ENCODE peak calls at places on chromosome 14, in nine cellular contexts. L, P, I, S, X, G, U, A and K are unnamed samples.

GRCh38 chr14:74314576-74314975 is 11.8 kb upstream of the ABCD4 start:
- DNase-seq in L (no peak), P (no peak), I (no peak), S (no peak), X (no peak), G (no peak), U (no peak), A (no peak), K (no peak)

GRCh38 chr14:79643132-79643531 is 568.2 kb downstream of the DIO2 start:
- DNase-seq in L (no peak), P (no peak), I (no peak), S (no peak), X (no peak), G (no peak), U (no peak), A (no peak), K (no peak)

GRCh38 chr14:21748869-21749303 is 75.3 kb upstream of the OR4E1 start:
- DNase-seq in L (no peak), P (peak), I (peak), S (peak), X (peak), G (peak), U (peak), A (peak), K (peak)

GRCh38 chr14:95467232-95467631 is 49.2 kb downstream of the SYNE3 start:
- DNase-seq in L (no peak), P (no peak), I (no peak), S (no peak), X (no peak), G (no peak), U (no peak), A (no peak), K (no peak)

GRCh38 chr14:77980475-77981321 is 180.8 kb downstream of the ADCK1 start:
- DNase-seq in L (no peak), P (no peak), I (no peak), S (no peak), X (peak), G (peak), U (peak), A (peak), K (peak)

GRCh38 chr14:57071639-57072038 is 197.1 kb downstream of the EXOC5 start:
- DNase-seq in L (no peak), P (no peak), I (no peak), S (no peak), X (no peak), G (no peak), U (no peak), A (no peak), K (no peak)

GRCh38 chr14:76090611-76091010 is 61.1 kb upstream of the GPATCH2L start:
- DNase-seq in L (peak), P (no peak), I (no peak), S (no peak), X (no peak), G (no peak), U (no peak), A (no peak), K (no peak)

GRCh38 chr14:44372807-44373497 is 134.1 kb downstream of the FSCB start:
- DNase-seq in L (no peak), P (no peak), I (no peak), S (no peak), X (no peak), G (no peak), U (no peak), A (no peak), K (no peak)

GRCh38 chr14:50225974-50226297 is 5.4 kb downstream of the SOS2 start:
- DNase-seq in L (no peak), P (no peak), I (no peak), S (no peak), X (no peak), G (no peak), U (peak), A (no peak), K (no peak)

GRCh38 chr14:75864352-75864751 is 117.4 kb downstream of the TGFB3 start:
- DNase-seq in L (no peak), P (no peak), I (no peak), S (no peak), X (no peak), G (no peak), U (no peak), A (no peak), K (no peak)

GRCh38 chr14:56002876-56003625 is 115.2 kb upstream of the PELI2 start:
- DNase-seq in L (no peak), P (peak), I (peak), S (no peak), X (no peak), G (no peak), U (peak), A (no peak), K (no peak)

GRCh38 chr14:100476012-100476822 is 111.0 kb downstream of the BEGAIN start:
- DNase-seq in L (peak), P (no peak), I (no peak), S (no peak), X (peak), G (no peak), U (peak), A (peak), K (no peak)

GRCh38 chr14:70289138-70289537 is 70.3 kb downstream of the COX16 start:
- DNase-seq in L (no peak), P (no peak), I (peak), S (no peak), X (no peak), G (no peak), U (no peak), A (no peak), K (no peak)

GRCh38 chr14:93234798-93235197 is 27.7 kb downstream of the UBR7 start:
- DNase-seq in L (no peak), P (no peak), I (no peak), S (no peak), X (no peak), G (no peak), U (peak), A (no peak), K (no peak)

GRCh38 chr14:90677484-90678045 is 138.7 kb downstream of the TTC7B start:
- DNase-seq in L (no peak), P (no peak), I (no peak), S (no peak), X (peak), G (no peak), U (peak), A (no peak), K (no peak)

GRCh38 chr14:104216457-104216856 is 78.1 kb downstream of the KIF26A start:
- DNase-seq in L (no peak), P (no peak), I (no peak), S (no peak), X (no peak), G (no peak), U (no peak), A (peak), K (no peak)

GRCh38 chr14:90239139-90239538 is 17.2 kb upstream of the PSMC1 start:
- DNase-seq in L (no peak), P (no peak), I (no peak), S (no peak), X (no peak), G (no peak), U (peak), A (no peak), K (no peak)

GRCh38 chr14:24741871-24742270 is 107.9 kb upstream of the GZMB start:
- DNase-seq in L (peak), P (no peak), I (no peak), S (no peak), X (no peak), G (no peak), U (peak), A (no peak), K (no peak)